ENCODE peak calls at places on chromosome 7, in five cellular contexts. O is upper lobe of right lung, X is PC-9, W is mesendoderm, Z is ascending aorta. Y is an unnamed sample.

GRCh38 chr7:119256001-119256400 is 1017.0 kb upstream of the KCND2 start:
- DNase-seq in X (no peak), O (no peak), W (no peak), Z (no peak), Y (no peak)

GRCh38 chr7:140526901-140527664 is 47.8 kb upstream of the MKRN1 start:
- DNase-seq in O (no peak), Z (no peak), W (no peak), X (no peak), Y (no peak)

GRCh38 chr7:136685506-136685905 is 182.9 kb upstream of the CHRM2 start:
- DNase-seq in W (no peak), X (no peak), Z (no peak), O (no peak), Y (no peak)

GRCh38 chr7:117949232-117949631 is 76.0 kb upstream of the CTTNBP2 start:
- DNase-seq in X (no peak), O (no peak), Z (no peak), W (no peak), Y (no peak)

GRCh38 chr7:75739796-75740672 is 1.3 kb upstream of the HIP1 start:
- DNase-seq in X (no peak), W (peak), O (no peak), Z (no peak), Y (peak)

GRCh38 chr7:115962340-115962739 is 68.2 kb downstream of the TFEC start:
- DNase-seq in X (no peak), W (no peak), Z (no peak), O (no peak), Y (no peak)

GRCh38 chr7:84548366-84549085 is 353.9 kb upstream of the SEMA3A start:
- DNase-seq in Z (no peak), O (no peak), X (peak), W (peak), Y (no peak)

GRCh38 chr7:105444342-105444938 is 55.7 kb upstream of the SRPK2 start:
- DNase-seq in Z (no peak), O (no peak), X (no peak), W (peak), Y (no peak)

GRCh38 chr7:45105588-45106188 is 5.8 kb downstream of the TBRG4 start:
- DNase-seq in Z (no peak), W (no peak), O (no peak), X (no peak), Y (no peak)

GRCh38 chr7:22632674-22633073 is 94.3 kb upstream of the IL6 start:
- DNase-seq in X (no peak), Z (no peak), W (no peak), O (no peak), Y (no peak)

GRCh38 chr7:55423891-55424290 is 58.8 kb downstream of the LANCL2 start:
- DNase-seq in Z (no peak), X (no peak), O (no peak), W (no peak), Y (no peak)

GRCh38 chr7:139791316-139791715 is 13.5 kb upstream of the HIPK2 start:
- DNase-seq in O (no peak), X (no peak), W (no peak), Z (no peak), Y (no peak)

GRCh38 chr7:29234438-29234837 is 39.9 kb downstream of the CHN2 start:
- DNase-seq in W (no peak), X (no peak), Z (no peak), O (no peak), Y (no peak)

GRCh38 chr7:153641202-153641601 is 411.0 kb upstream of the DPP6 start:
- DNase-seq in X (no peak), W (no peak), Z (no peak), O (no peak), Y (no peak)

GRCh38 chr7:127476618-127477017 is 84.1 kb upstream of the ZNF800 start:
- DNase-seq in O (no peak), X (no peak), W (no peak), Z (no peak), Y (no peak)

GRCh38 chr7:50308301-50309129 is 4.0 kb downstream of the IKZF1 start:
- DNase-seq in Z (no peak), W (no peak), O (no peak), X (no peak), Y (peak)

GRCh38 chr7:108454674-108455523 is 1.3 kb downstream of the NRCAM start:
- DNase-seq in O (peak), Z (no peak), X (peak), W (peak), Y (no peak)

GRCh38 chr7:98755138-98755898 is 114.5 kb downstream of the TMEM130 start:
- DNase-seq in O (no peak), X (peak), W (peak), Z (peak), Y (no peak)

GRCh38 chr7:92725161-92725925 is 111.0 kb downstream of the CDK6 start:
- DNase-seq in W (no peak), X (no peak), O (no peak), Z (no peak), Y (no peak)

GRCh38 chr7:158824028-158824427 is 5.3 kb downstream of the ESYT2 start:
- DNase-seq in Z (no peak), O (no peak), X (no peak), W (no peak), Y (peak)

GRCh38 chr7:130878785-130879184 is 144.8 kb upstream of the KLF14 start:
- DNase-seq in O (no peak), X (no peak), W (no peak), Z (no peak), Y (no peak)

GRCh38 chr7:128211626-128212025 is 29.5 kb upstream of the LEP start:
- DNase-seq in O (no peak), Z (no peak), W (no peak), X (no peak), Y (no peak)

GRCh38 chr7:120733143-120733542 is 124.8 kb downstream of the TSPAN12 start:
- DNase-seq in X (no peak), Z (no peak), W (peak), O (no peak), Y (no peak)

GRCh38 chr7:104978460-104978859 is 35.5 kb upstream of the KMT2E start:
- DNase-seq in Z (no peak), W (no peak), O (no peak), X (no peak), Y (no peak)

GRCh38 chr7:102912742-102913141 is at the start of gene LRRC17:
- DNase-seq in X (no peak), Z (no peak), O (no peak), W (no peak), Y (no peak)

DNA sequence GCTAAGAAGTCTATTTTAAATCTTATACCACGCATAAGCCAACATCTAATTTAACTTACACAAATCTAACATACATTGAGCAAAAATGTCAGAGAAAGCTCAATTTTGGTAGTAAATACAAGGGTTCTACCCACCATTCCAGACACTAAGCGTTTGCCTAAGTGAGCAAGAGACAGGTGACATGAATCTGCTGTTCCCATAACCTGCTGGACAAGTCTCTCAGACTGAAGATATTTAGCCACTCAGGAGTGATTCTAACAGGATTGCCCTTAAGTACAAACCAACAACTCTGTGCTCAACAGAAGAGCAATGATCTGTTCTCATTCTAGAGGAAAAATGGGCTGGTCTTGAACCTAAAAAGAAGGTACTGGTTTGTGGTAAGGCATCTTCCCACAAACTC is 18.8 kb downstream of the EZH2 start:
- DNase-seq in Z (no peak), X (no peak), W (no peak), O (no peak), Y (no peak)
- H3K4me3 ChIP-seq in Z (no peak), X (no peak), W (no peak), O (no peak), Y (no peak)

GRCh38 chr7:27300401-27300800 is 57.8 kb downstream of the EVX1 start:
- DNase-seq in O (no peak), W (no peak), Z (no peak), X (no peak), Y (no peak)
- H3K4me3 ChIP-seq in O (no peak), W (no peak), Z (no peak), X (no peak), Y (no peak)

GRCh38 chr7:149692557-149692982 is 80.8 kb downstream of the ZNF467 start:
- DNase-seq in X (no peak), W (no peak), O (no peak), Z (no peak), Y (no peak)

GRCh38 chr7:149690688-149691446 is 82.5 kb downstream of the ZNF467 start:
- DNase-seq in X (peak), O (no peak), W (peak), Z (no peak), Y (no peak)

GRCh38 chr7:149689591-149689845 is 83.9 kb downstream of the ZNF467 start:
- DNase-seq in W (no peak), O (no peak), Z (no peak), X (no peak), Y (no peak)

GRCh38 chr7:149688836-149689590 is 84.4 kb downstream of the ZNF467 start:
- DNase-seq in O (no peak), Z (no peak), W (no peak), X (no peak), Y (no peak)

DNA sequence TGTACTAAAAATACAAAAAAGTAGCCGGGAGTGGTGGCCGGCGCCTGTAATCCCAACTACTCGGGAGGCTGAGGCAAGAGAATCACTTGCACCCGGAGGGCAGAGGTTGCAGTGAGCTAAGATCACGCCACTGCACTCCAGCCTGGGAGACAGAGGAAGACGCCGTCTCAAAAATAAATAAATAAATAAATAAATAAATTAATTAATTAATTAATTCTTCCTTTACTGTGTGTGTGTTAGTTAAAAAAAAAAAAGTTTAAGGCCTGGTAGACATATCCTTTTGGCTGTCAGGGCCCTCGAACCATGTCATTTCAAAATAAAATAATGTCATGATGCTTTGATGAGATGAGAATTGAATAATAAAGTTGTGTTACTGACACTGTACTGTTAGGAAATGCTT is 81.3 kb downstream of the ZNF467 start:
- DNase-seq in Z (no peak), O (no peak), W (no peak), X (no peak), Y (no peak)
- H3K4me3 ChIP-seq in Z (no peak), O (peak), W (peak), X (no peak), Y (no peak)

GRCh38 chr7:100802951-100803350 is 24.4 kb downstream of the EPHB4 start:
- DNase-seq in X (peak), W (no peak), O (no peak), Z (no peak), Y (no peak)
- H3K4me3 ChIP-seq in X (no peak), W (no peak), O (no peak), Z (peak), Y (no peak)

GRCh38 chr7:101172854-101173751 is 7.0 kb downstream of the NAT16 start:
- DNase-seq in O (peak), W (peak), Z (no peak), X (peak), Y (no peak)

GRCh38 chr7:101170617-101171441 is 5.5 kb upstream of the VGF start:
- DNase-seq in O (no peak), Z (no peak), W (peak), X (no peak), Y (peak)

GRCh38 chr7:101171442-101171837 is 6.1 kb upstream of the VGF start:
- DNase-seq in Z (no peak), X (no peak), O (no peak), W (peak), Y (no peak)

GRCh38 chr7:101173752-101174244 is 6.3 kb downstream of the NAT16 start:
- DNase-seq in Z (no peak), X (peak), O (no peak), W (peak), Y (no peak)

GRCh38 chr7:101172005-101172853 is 6.9 kb upstream of the VGF start:
- DNase-seq in Z (no peak), O (no peak), W (peak), X (no peak), Y (no peak)
- H3K4me3 ChIP-seq in Z (no peak), O (no peak), W (no peak), X (no peak), Y (no peak)

DNA sequence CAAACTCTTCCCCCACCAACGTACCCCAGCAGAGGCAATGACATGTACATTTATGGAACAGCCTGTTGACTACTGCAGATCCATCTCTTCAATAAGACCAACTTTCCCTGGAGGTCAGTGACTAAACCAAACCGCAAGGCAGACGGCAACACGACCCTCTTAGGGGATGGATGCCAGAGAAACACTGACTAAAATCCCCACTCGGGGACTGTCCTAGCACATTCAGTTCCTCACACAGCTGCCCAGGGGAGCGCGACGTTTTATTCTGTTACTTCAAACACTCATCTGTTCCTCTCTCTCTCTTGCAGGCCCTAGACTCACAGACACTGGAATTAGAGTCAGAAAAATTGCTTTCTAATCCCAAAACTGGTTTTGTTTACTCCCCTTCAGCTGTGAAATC is 146.5 kb upstream of the PRSS1 start:
- DNase-seq in Z (no peak), W (no peak), X (no peak), O (no peak), Y (no peak)
- H3K4me3 ChIP-seq in Z (no peak), W (no peak), X (no peak), O (no peak), Y (no peak)

DNA sequence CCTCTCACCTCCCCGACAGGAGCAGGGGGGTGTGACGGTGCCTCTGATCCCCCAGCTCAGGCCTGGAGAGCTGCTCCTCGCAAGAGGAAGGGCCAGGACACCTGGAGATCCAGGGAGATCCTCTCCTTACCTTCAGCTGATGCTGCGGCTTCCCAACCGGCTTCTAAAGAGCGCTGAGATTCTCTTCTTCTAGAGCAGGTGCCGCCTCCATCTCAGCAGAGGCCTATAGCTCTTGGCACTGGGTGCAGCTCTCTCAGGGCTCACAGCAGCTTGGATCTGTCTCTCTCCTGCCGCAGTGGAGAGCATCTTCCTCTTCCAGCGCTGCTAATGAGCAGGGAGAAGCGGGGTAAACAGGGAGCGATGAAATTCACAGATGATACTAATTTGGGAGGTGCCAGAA is 189.6 kb upstream of the PLXNA4 start:
- DNase-seq in X (no peak), Z (no peak), W (no peak), O (no peak), Y (no peak)
- H3K4me3 ChIP-seq in X (no peak), Z (no peak), W (no peak), O (no peak), Y (no peak)

DNA sequence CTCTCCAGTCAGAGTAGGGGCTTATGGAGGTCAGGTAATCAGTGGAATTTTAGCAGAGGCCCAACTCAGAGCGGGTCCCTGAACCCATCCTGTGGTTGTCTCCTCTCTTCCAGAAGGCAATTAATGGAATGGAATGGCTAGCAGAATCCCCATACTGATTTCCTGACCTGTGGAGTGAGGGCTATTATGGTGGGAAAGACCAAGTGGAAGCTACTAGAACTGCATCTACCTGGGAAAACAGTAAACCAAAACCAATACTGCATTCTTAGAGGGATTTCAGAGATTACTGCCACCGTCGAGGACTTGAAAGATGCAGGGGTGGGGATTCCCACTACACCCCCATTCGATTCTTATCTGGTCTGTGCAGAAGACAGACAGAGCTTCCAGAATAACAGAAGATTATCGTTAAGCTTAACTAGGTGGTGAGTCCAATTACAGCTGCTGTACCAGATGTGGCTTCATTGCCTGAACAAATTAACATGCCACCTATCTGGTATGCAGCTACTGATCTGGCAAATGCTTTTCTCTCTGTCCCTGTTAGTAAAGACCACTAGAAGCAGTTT is 73.2 kb downstream of the LMBR1 start:
- DNase-seq in X (no peak), Z (no peak), W (peak), O (no peak), Y (no peak)
- H3K4me3 ChIP-seq in X (no peak), Z (no peak), W (no peak), O (no peak), Y (no peak)

GRCh38 chr7:12111461-12112405 is 99.4 kb upstream of the TMEM106B start:
- DNase-seq in Z (no peak), O (peak), W (peak), X (peak), Y (no peak)
- H3K4me3 ChIP-seq in Z (no peak), O (peak), W (no peak), X (no peak), Y (no peak)